ENCODE peak calls at places on chromosome 13, in seven cellular contexts. One of them, this sample, is unnamed.

GRCh38 chr13:51804295-51805172 is 571 bp upstream of the DHRS12 start:
- DNase-seq in T-helper 2 cell: no peak
- DNase-seq in iris pigment epithelial cell: no peak
- DNase-seq in stimulated activated CD4-positive, alpha-beta T cell treated with anti-CD3 and anti-CD28 coated beads, Interleukin-1b, Interleukin-23, amount 100 ng/mL, for 24 hours: no peak
- DNase-seq in activated naive CD8-positive, alpha-beta T cell treated with anti-CD3 and anti-CD28 coated beads for 36 hours: peak
- DNase-seq in EL: no peak
- DNase-seq in H9: no peak
- DNase-seq in this sample: no peak

GRCh38 chr13:104015646-104016396 is 949.6 kb upstream of the SLC10A2 start:
- DNase-seq in T-helper 2 cell: no peak
- DNase-seq in iris pigment epithelial cell: peak
- DNase-seq in stimulated activated CD4-positive, alpha-beta T cell treated with anti-CD3 and anti-CD28 coated beads, Interleukin-1b, Interleukin-23, amount 100 ng/mL, for 24 hours: no peak
- DNase-seq in activated naive CD8-positive, alpha-beta T cell treated with anti-CD3 and anti-CD28 coated beads for 36 hours: no peak
- DNase-seq in EL: no peak
- DNase-seq in H9: no peak
- DNase-seq in this sample: no peak

GRCh38 chr13:30905932-30906383 is at the start of gene MEDAG:
- DNase-seq in T-helper 2 cell: no peak
- DNase-seq in iris pigment epithelial cell: peak
- DNase-seq in stimulated activated CD4-positive, alpha-beta T cell treated with anti-CD3 and anti-CD28 coated beads, Interleukin-1b, Interleukin-23, amount 100 ng/mL, for 24 hours: no peak
- DNase-seq in activated naive CD8-positive, alpha-beta T cell treated with anti-CD3 and anti-CD28 coated beads for 36 hours: no peak
- DNase-seq in EL: peak
- DNase-seq in H9: no peak
- DNase-seq in this sample: no peak

GRCh38 chr13:30872685-30873443 is 33.2 kb upstream of the MEDAG start:
- DNase-seq in T-helper 2 cell: no peak
- DNase-seq in iris pigment epithelial cell: peak
- DNase-seq in stimulated activated CD4-positive, alpha-beta T cell treated with anti-CD3 and anti-CD28 coated beads, Interleukin-1b, Interleukin-23, amount 100 ng/mL, for 24 hours: no peak
- DNase-seq in activated naive CD8-positive, alpha-beta T cell treated with anti-CD3 and anti-CD28 coated beads for 36 hours: no peak
- DNase-seq in EL: peak
- DNase-seq in H9: peak
- DNase-seq in this sample: no peak

GRCh38 chr13:87792878-87793277 is 121.7 kb downstream of the SLITRK5 start:
- DNase-seq in T-helper 2 cell: no peak
- DNase-seq in iris pigment epithelial cell: no peak
- DNase-seq in stimulated activated CD4-positive, alpha-beta T cell treated with anti-CD3 and anti-CD28 coated beads, Interleukin-1b, Interleukin-23, amount 100 ng/mL, for 24 hours: no peak
- DNase-seq in activated naive CD8-positive, alpha-beta T cell treated with anti-CD3 and anti-CD28 coated beads for 36 hours: no peak
- DNase-seq in EL: no peak
- DNase-seq in H9: peak
- DNase-seq in this sample: no peak

GRCh38 chr13:113924184-113924583 is 49.7 kb downstream of the C13orf46 start:
- DNase-seq in T-helper 2 cell: no peak
- DNase-seq in iris pigment epithelial cell: no peak
- DNase-seq in stimulated activated CD4-positive, alpha-beta T cell treated with anti-CD3 and anti-CD28 coated beads, Interleukin-1b, Interleukin-23, amount 100 ng/mL, for 24 hours: no peak
- DNase-seq in activated naive CD8-positive, alpha-beta T cell treated with anti-CD3 and anti-CD28 coated beads for 36 hours: no peak
- DNase-seq in EL: no peak
- DNase-seq in H9: no peak
- DNase-seq in this sample: no peak

GRCh38 chr13:39575641-39576238 is 27.3 kb downstream of the LHFPL6 start:
- DNase-seq in T-helper 2 cell: no peak
- DNase-seq in iris pigment epithelial cell: no peak
- DNase-seq in stimulated activated CD4-positive, alpha-beta T cell treated with anti-CD3 and anti-CD28 coated beads, Interleukin-1b, Interleukin-23, amount 100 ng/mL, for 24 hours: no peak
- DNase-seq in activated naive CD8-positive, alpha-beta T cell treated with anti-CD3 and anti-CD28 coated beads for 36 hours: no peak
- DNase-seq in EL: no peak
- DNase-seq in H9: no peak
- DNase-seq in this sample: no peak

GRCh38 chr13:112638157-112638750 is 50.3 kb upstream of the TUBGCP3 start:
- DNase-seq in T-helper 2 cell: no peak
- DNase-seq in iris pigment epithelial cell: no peak
- DNase-seq in stimulated activated CD4-positive, alpha-beta T cell treated with anti-CD3 and anti-CD28 coated beads, Interleukin-1b, Interleukin-23, amount 100 ng/mL, for 24 hours: no peak
- DNase-seq in activated naive CD8-positive, alpha-beta T cell treated with anti-CD3 and anti-CD28 coated beads for 36 hours: no peak
- DNase-seq in EL: no peak
- DNase-seq in H9: peak
- DNase-seq in this sample: no peak

GRCh38 chr13:62130016-62130970 is 714.6 kb upstream of the PCDH20 start:
- DNase-seq in T-helper 2 cell: no peak
- DNase-seq in iris pigment epithelial cell: no peak
- DNase-seq in stimulated activated CD4-positive, alpha-beta T cell treated with anti-CD3 and anti-CD28 coated beads, Interleukin-1b, Interleukin-23, amount 100 ng/mL, for 24 hours: no peak
- DNase-seq in activated naive CD8-positive, alpha-beta T cell treated with anti-CD3 and anti-CD28 coated beads for 36 hours: no peak
- DNase-seq in EL: no peak
- DNase-seq in H9: no peak
- DNase-seq in this sample: no peak

GRCh38 chr13:98476106-98476505 is 100.8 kb downstream of the STK24 start:
- DNase-seq in T-helper 2 cell: peak
- DNase-seq in iris pigment epithelial cell: no peak
- DNase-seq in stimulated activated CD4-positive, alpha-beta T cell treated with anti-CD3 and anti-CD28 coated beads, Interleukin-1b, Interleukin-23, amount 100 ng/mL, for 24 hours: no peak
- DNase-seq in activated naive CD8-positive, alpha-beta T cell treated with anti-CD3 and anti-CD28 coated beads for 36 hours: peak
- DNase-seq in EL: no peak
- DNase-seq in H9: peak
- DNase-seq in this sample: peak

GRCh38 chr13:107421028-107421427 is 794.3 kb downstream of the LIG4 start:
- DNase-seq in T-helper 2 cell: no peak
- DNase-seq in iris pigment epithelial cell: peak
- DNase-seq in stimulated activated CD4-positive, alpha-beta T cell treated with anti-CD3 and anti-CD28 coated beads, Interleukin-1b, Interleukin-23, amount 100 ng/mL, for 24 hours: no peak
- DNase-seq in activated naive CD8-positive, alpha-beta T cell treated with anti-CD3 and anti-CD28 coated beads for 36 hours: no peak
- DNase-seq in EL: no peak
- DNase-seq in H9: no peak
- DNase-seq in this sample: no peak

GRCh38 chr13:51152713-51153112 is 41.6 kb upstream of the C13orf42 start:
- DNase-seq in T-helper 2 cell: no peak
- DNase-seq in iris pigment epithelial cell: peak
- DNase-seq in stimulated activated CD4-positive, alpha-beta T cell treated with anti-CD3 and anti-CD28 coated beads, Interleukin-1b, Interleukin-23, amount 100 ng/mL, for 24 hours: no peak
- DNase-seq in activated naive CD8-positive, alpha-beta T cell treated with anti-CD3 and anti-CD28 coated beads for 36 hours: no peak
- DNase-seq in EL: no peak
- DNase-seq in H9: no peak
- DNase-seq in this sample: no peak

GRCh38 chr13:50153888-50154287 is 138.6 kb downstream of the KCNRG start:
- DNase-seq in T-helper 2 cell: no peak
- DNase-seq in iris pigment epithelial cell: no peak
- DNase-seq in stimulated activated CD4-positive, alpha-beta T cell treated with anti-CD3 and anti-CD28 coated beads, Interleukin-1b, Interleukin-23, amount 100 ng/mL, for 24 hours: no peak
- DNase-seq in activated naive CD8-positive, alpha-beta T cell treated with anti-CD3 and anti-CD28 coated beads for 36 hours: no peak
- DNase-seq in EL: no peak
- DNase-seq in H9: no peak
- DNase-seq in this sample: no peak

GRCh38 chr13:39663508-39663907 is 8.0 kb downstream of the COG6 start:
- DNase-seq in T-helper 2 cell: no peak
- DNase-seq in iris pigment epithelial cell: no peak
- DNase-seq in stimulated activated CD4-positive, alpha-beta T cell treated with anti-CD3 and anti-CD28 coated beads, Interleukin-1b, Interleukin-23, amount 100 ng/mL, for 24 hours: no peak
- DNase-seq in activated naive CD8-positive, alpha-beta T cell treated with anti-CD3 and anti-CD28 coated beads for 36 hours: no peak
- DNase-seq in EL: no peak
- DNase-seq in H9: no peak
- DNase-seq in this sample: no peak

GRCh38 chr13:94233401-94233800 is 246.1 kb downstream of the DCT start:
- DNase-seq in T-helper 2 cell: no peak
- DNase-seq in iris pigment epithelial cell: peak
- DNase-seq in stimulated activated CD4-positive, alpha-beta T cell treated with anti-CD3 and anti-CD28 coated beads, Interleukin-1b, Interleukin-23, amount 100 ng/mL, for 24 hours: no peak
- DNase-seq in activated naive CD8-positive, alpha-beta T cell treated with anti-CD3 and anti-CD28 coated beads for 36 hours: no peak
- DNase-seq in EL: peak
- DNase-seq in H9: no peak
- DNase-seq in this sample: peak

GRCh38 chr13:36999054-36999927 is at the start of gene ALG5:
- DNase-seq in T-helper 2 cell: peak
- DNase-seq in iris pigment epithelial cell: peak
- DNase-seq in stimulated activated CD4-positive, alpha-beta T cell treated with anti-CD3 and anti-CD28 coated beads, Interleukin-1b, Interleukin-23, amount 100 ng/mL, for 24 hours: peak
- DNase-seq in activated naive CD8-positive, alpha-beta T cell treated with anti-CD3 and anti-CD28 coated beads for 36 hours: peak
- DNase-seq in EL: peak
- DNase-seq in H9: peak
- DNase-seq in this sample: peak

GRCh38 chr13:101453784-101454201 is 1.3 kb downstream of the ITGBL1 start:
- DNase-seq in T-helper 2 cell: no peak
- DNase-seq in iris pigment epithelial cell: no peak
- DNase-seq in stimulated activated CD4-positive, alpha-beta T cell treated with anti-CD3 and anti-CD28 coated beads, Interleukin-1b, Interleukin-23, amount 100 ng/mL, for 24 hours: no peak
- DNase-seq in activated naive CD8-positive, alpha-beta T cell treated with anti-CD3 and anti-CD28 coated beads for 36 hours: peak
- DNase-seq in EL: peak
- DNase-seq in H9: peak
- DNase-seq in this sample: no peak

GRCh38 chr13:80469105-80469840 is 128.3 kb upstream of the SPRY2 start:
- DNase-seq in T-helper 2 cell: no peak
- DNase-seq in iris pigment epithelial cell: no peak
- DNase-seq in stimulated activated CD4-positive, alpha-beta T cell treated with anti-CD3 and anti-CD28 coated beads, Interleukin-1b, Interleukin-23, amount 100 ng/mL, for 24 hours: no peak
- DNase-seq in activated naive CD8-positive, alpha-beta T cell treated with anti-CD3 and anti-CD28 coated beads for 36 hours: no peak
- DNase-seq in EL: no peak
- DNase-seq in H9: no peak
- DNase-seq in this sample: no peak

GRCh38 chr13:94595006-94595942 is 678 bp downstream of the TGDS start:
- DNase-seq in T-helper 2 cell: no peak
- DNase-seq in iris pigment epithelial cell: peak
- DNase-seq in stimulated activated CD4-positive, alpha-beta T cell treated with anti-CD3 and anti-CD28 coated beads, Interleukin-1b, Interleukin-23, amount 100 ng/mL, for 24 hours: peak
- DNase-seq in activated naive CD8-positive, alpha-beta T cell treated with anti-CD3 and anti-CD28 coated beads for 36 hours: peak
- DNase-seq in EL: peak
- DNase-seq in H9: peak
- DNase-seq in this sample: no peak

GRCh38 chr13:42539670-42540069 is 34.3 kb upstream of the TNFSF11 start:
- DNase-seq in T-helper 2 cell: no peak
- DNase-seq in iris pigment epithelial cell: peak
- DNase-seq in stimulated activated CD4-positive, alpha-beta T cell treated with anti-CD3 and anti-CD28 coated beads, Interleukin-1b, Interleukin-23, amount 100 ng/mL, for 24 hours: no peak
- DNase-seq in activated naive CD8-positive, alpha-beta T cell treated with anti-CD3 and anti-CD28 coated beads for 36 hours: no peak
- DNase-seq in EL: no peak
- DNase-seq in H9: peak
- DNase-seq in this sample: no peak

GRCh38 chr13:109383683-109384082 is 402.7 kb downstream of the IRS2 start:
- DNase-seq in T-helper 2 cell: no peak
- DNase-seq in iris pigment epithelial cell: peak
- DNase-seq in stimulated activated CD4-positive, alpha-beta T cell treated with anti-CD3 and anti-CD28 coated beads, Interleukin-1b, Interleukin-23, amount 100 ng/mL, for 24 hours: no peak
- DNase-seq in activated naive CD8-positive, alpha-beta T cell treated with anti-CD3 and anti-CD28 coated beads for 36 hours: no peak
- DNase-seq in EL: peak
- DNase-seq in H9: no peak
- DNase-seq in this sample: no peak

GRCh38 chr13:77678691-77679090 is 18.8 kb upstream of the SLAIN1 start:
- DNase-seq in T-helper 2 cell: no peak
- DNase-seq in iris pigment epithelial cell: no peak
- DNase-seq in stimulated activated CD4-positive, alpha-beta T cell treated with anti-CD3 and anti-CD28 coated beads, Interleukin-1b, Interleukin-23, amount 100 ng/mL, for 24 hours: no peak
- DNase-seq in activated naive CD8-positive, alpha-beta T cell treated with anti-CD3 and anti-CD28 coated beads for 36 hours: no peak
- DNase-seq in EL: no peak
- DNase-seq in H9: no peak
- DNase-seq in this sample: no peak

GRCh38 chr13:59356607-59357006 is 807.1 kb downstream of the DIAPH3 start:
- DNase-seq in T-helper 2 cell: no peak
- DNase-seq in iris pigment epithelial cell: peak
- DNase-seq in stimulated activated CD4-positive, alpha-beta T cell treated with anti-CD3 and anti-CD28 coated beads, Interleukin-1b, Interleukin-23, amount 100 ng/mL, for 24 hours: no peak
- DNase-seq in activated naive CD8-positive, alpha-beta T cell treated with anti-CD3 and anti-CD28 coated beads for 36 hours: no peak
- DNase-seq in EL: peak
- DNase-seq in H9: no peak
- DNase-seq in this sample: no peak

GRCh38 chr13:36915106-36915505 is 4.9 kb downstream of the SMAD9 start:
- DNase-seq in T-helper 2 cell: no peak
- DNase-seq in iris pigment epithelial cell: no peak
- DNase-seq in stimulated activated CD4-positive, alpha-beta T cell treated with anti-CD3 and anti-CD28 coated beads, Interleukin-1b, Interleukin-23, amount 100 ng/mL, for 24 hours: no peak
- DNase-seq in activated naive CD8-positive, alpha-beta T cell treated with anti-CD3 and anti-CD28 coated beads for 36 hours: no peak
- DNase-seq in EL: no peak
- DNase-seq in H9: no peak
- DNase-seq in this sample: no peak

GRCh38 chr13:113904411-113904810 is 40.5 kb upstream of the GAS6 start:
- DNase-seq in T-helper 2 cell: no peak
- DNase-seq in iris pigment epithelial cell: peak
- DNase-seq in stimulated activated CD4-positive, alpha-beta T cell treated with anti-CD3 and anti-CD28 coated beads, Interleukin-1b, Interleukin-23, amount 100 ng/mL, for 24 hours: no peak
- DNase-seq in activated naive CD8-positive, alpha-beta T cell treated with anti-CD3 and anti-CD28 coated beads for 36 hours: peak
- DNase-seq in EL: peak
- DNase-seq in H9: peak
- DNase-seq in this sample: no peak

GRCh38 chr13:27621116-27621365 is 651 bp upstream of the POLR1D start:
- DNase-seq in T-helper 2 cell: no peak
- DNase-seq in iris pigment epithelial cell: no peak
- DNase-seq in stimulated activated CD4-positive, alpha-beta T cell treated with anti-CD3 and anti-CD28 coated beads, Interleukin-1b, Interleukin-23, amount 100 ng/mL, for 24 hours: no peak
- DNase-seq in activated naive CD8-positive, alpha-beta T cell treated with anti-CD3 and anti-CD28 coated beads for 36 hours: no peak
- DNase-seq in EL: peak
- DNase-seq in H9: no peak
- DNase-seq in this sample: no peak

GRCh38 chr13:83819156-83819555 is 63.1 kb downstream of the SLITRK1 start:
- DNase-seq in T-helper 2 cell: no peak
- DNase-seq in iris pigment epithelial cell: peak
- DNase-seq in stimulated activated CD4-positive, alpha-beta T cell treated with anti-CD3 and anti-CD28 coated beads, Interleukin-1b, Interleukin-23, amount 100 ng/mL, for 24 hours: no peak
- DNase-seq in activated naive CD8-positive, alpha-beta T cell treated with anti-CD3 and anti-CD28 coated beads for 36 hours: no peak
- DNase-seq in EL: peak
- DNase-seq in H9: no peak
- DNase-seq in this sample: no peak

GRCh38 chr13:97179501-97179900 is 42.6 kb upstream of the MBNL2 start:
- DNase-seq in T-helper 2 cell: no peak
- DNase-seq in iris pigment epithelial cell: no peak
- DNase-seq in stimulated activated CD4-positive, alpha-beta T cell treated with anti-CD3 and anti-CD28 coated beads, Interleukin-1b, Interleukin-23, amount 100 ng/mL, for 24 hours: no peak
- DNase-seq in activated naive CD8-positive, alpha-beta T cell treated with anti-CD3 and anti-CD28 coated beads for 36 hours: no peak
- DNase-seq in EL: no peak
- DNase-seq in H9: no peak
- DNase-seq in this sample: no peak

GRCh38 chr13:99220199-99220931 is 19.7 kb downstream of the UBAC2 start:
- DNase-seq in T-helper 2 cell: no peak
- DNase-seq in iris pigment epithelial cell: peak
- DNase-seq in stimulated activated CD4-positive, alpha-beta T cell treated with anti-CD3 and anti-CD28 coated beads, Interleukin-1b, Interleukin-23, amount 100 ng/mL, for 24 hours: no peak
- DNase-seq in activated naive CD8-positive, alpha-beta T cell treated with anti-CD3 and anti-CD28 coated beads for 36 hours: no peak
- DNase-seq in EL: no peak
- DNase-seq in H9: no peak
- DNase-seq in this sample: no peak

GRCh38 chr13:50400035-50400726 is 384.9 kb downstream of the KCNRG start:
- DNase-seq in T-helper 2 cell: no peak
- DNase-seq in iris pigment epithelial cell: no peak
- DNase-seq in stimulated activated CD4-positive, alpha-beta T cell treated with anti-CD3 and anti-CD28 coated beads, Interleukin-1b, Interleukin-23, amount 100 ng/mL, for 24 hours: no peak
- DNase-seq in activated naive CD8-positive, alpha-beta T cell treated with anti-CD3 and anti-CD28 coated beads for 36 hours: no peak
- DNase-seq in EL: peak
- DNase-seq in H9: no peak
- DNase-seq in this sample: no peak

GRCh38 chr13:33639158-33639557 is 178.8 kb upstream of the RFC3 start:
- DNase-seq in T-helper 2 cell: no peak
- DNase-seq in iris pigment epithelial cell: peak
- DNase-seq in stimulated activated CD4-positive, alpha-beta T cell treated with anti-CD3 and anti-CD28 coated beads, Interleukin-1b, Interleukin-23, amount 100 ng/mL, for 24 hours: no peak
- DNase-seq in activated naive CD8-positive, alpha-beta T cell treated with anti-CD3 and anti-CD28 coated beads for 36 hours: no peak
- DNase-seq in EL: peak
- DNase-seq in H9: no peak
- DNase-seq in this sample: no peak

GRCh38 chr13:20387441-20387971 is 138.2 kb downstream of the CRYL1 start:
- DNase-seq in T-helper 2 cell: no peak
- DNase-seq in iris pigment epithelial cell: peak
- DNase-seq in stimulated activated CD4-positive, alpha-beta T cell treated with anti-CD3 and anti-CD28 coated beads, Interleukin-1b, Interleukin-23, amount 100 ng/mL, for 24 hours: no peak
- DNase-seq in activated naive CD8-positive, alpha-beta T cell treated with anti-CD3 and anti-CD28 coated beads for 36 hours: no peak
- DNase-seq in EL: peak
- DNase-seq in H9: no peak
- DNase-seq in this sample: no peak